ENCODE peak calls at places on chromosomes 16 and 17, in four cellular contexts. Z, B, Y and N are unnamed samples.

GRCh38 chr16:7315813-7316212 is 16.8 kb upstream of the RBFOX1 start:
- DNase-seq in Z (no peak), B (no peak), Y (no peak), N (no peak)

GRCh38 chr17:77266891-77267341 is 126.1 kb downstream of the SEC14L1 start:
- DNase-seq in Z (no peak), B (no peak), Y (peak), N (no peak)

GRCh38 chr16:57757326-57757786 is 21.8 kb downstream of the KATNB1 start:
- DNase-seq in Z (peak), B (peak), Y (peak), N (peak)

GRCh38 chr16:87499189-87499486 is 6.3 kb upstream of the ZCCHC14 start:
- DNase-seq in Z (peak), B (peak), Y (peak), N (no peak)

GRCh38 chr17:81254955-81255717 is 16.0 kb downstream of the NDUFAF8 start:
- DNase-seq in Z (no peak), B (peak), Y (peak), N (no peak)

GRCh38 chr17:29740017-29740416 is 117.3 kb upstream of the CORO6 start:
- DNase-seq in Z (no peak), B (no peak), Y (no peak), N (no peak)

GRCh38 chr17:76537288-76537577 is 276 bp downstream of the CYGB start:
- DNase-seq in Z (no peak), B (no peak), Y (peak), N (no peak)

GRCh38 chr16:50526796-50527195 is 21.4 kb upstream of the NKD1 start:
- DNase-seq in Z (no peak), B (no peak), Y (no peak), N (no peak)

GRCh38 chr16:31451681-31452351 is 7.5 kb upstream of the ARMC5 start:
- DNase-seq in Z (peak), B (peak), Y (peak), N (peak)

GRCh38 chr17:82349287-82349701 is 9.8 kb upstream of the TEX19 start:
- DNase-seq in Z (no peak), B (no peak), Y (peak), N (no peak)

GRCh38 chr17:82065638-82066303 is at the start of gene DUS1L:
- DNase-seq in Z (peak), B (peak), Y (peak), N (no peak)

GRCh38 chr16:75326333-75326732 is 74.9 kb upstream of the BCAR1 start:
- DNase-seq in Z (no peak), B (no peak), Y (no peak), N (no peak)

GRCh38 chr16:75265911-75266701 is 14.7 kb upstream of the BCAR1 start:
- DNase-seq in Z (peak), B (peak), Y (peak), N (peak)

GRCh38 chr16:57089406-57089805 is 3.0 kb upstream of the CPNE2 start:
- DNase-seq in Z (no peak), B (no peak), Y (no peak), N (no peak)

GRCh38 chr17:42067371-42068180 is 17.2 kb upstream of the C17orf113 start:
- DNase-seq in Z (no peak), B (peak), Y (peak), N (peak)

GRCh38 chr17:44113382-44113781 is 10.1 kb downstream of the HDAC5 start:
- DNase-seq in Z (no peak), B (no peak), Y (no peak), N (no peak)

GRCh38 chr17:6365187-6365943 is 69.6 kb downstream of the AIPL1 start:
- DNase-seq in Z (peak), B (peak), Y (peak), N (peak)

GRCh38 chr16:78893340-78893739 is 707.2 kb downstream of the MAF start:
- DNase-seq in Z (no peak), B (no peak), Y (no peak), N (no peak)

GRCh38 chr17:62898239-62898864 is 67.7 kb upstream of the TANC2 start:
- DNase-seq in Z (no peak), B (no peak), Y (peak), N (no peak)

GRCh38 chr16:28494141-28494851 is at the start of gene APOBR:
- DNase-seq in Z (no peak), B (no peak), Y (no peak), N (no peak)

DNA sequence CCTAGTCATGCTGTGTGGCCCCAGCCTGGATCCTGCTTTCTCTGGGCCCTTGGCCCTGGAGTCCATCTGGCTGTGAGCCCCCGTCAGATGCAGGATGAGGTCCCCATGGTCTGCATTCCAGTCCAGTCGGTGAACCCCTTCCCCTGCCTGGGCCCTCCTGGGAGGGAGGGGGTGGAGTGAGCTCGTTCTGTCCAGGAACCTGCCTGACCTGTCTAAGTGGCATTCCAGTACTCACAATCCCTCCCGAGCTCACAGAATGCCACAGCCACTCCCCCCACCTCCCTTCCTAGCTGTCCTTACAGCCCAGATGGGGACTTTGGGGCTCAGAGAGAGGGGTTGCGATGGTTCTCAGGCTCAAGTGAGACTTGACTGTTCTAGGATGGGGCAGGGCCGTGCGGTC is 15.5 kb downstream of the SPNS2 start:
- DNase-seq in Z (no peak), B (peak), Y (no peak), N (peak)
- H2AFZ ChIP-seq in Z (no peak), B (peak), Y (no peak), N (peak)

DNA sequence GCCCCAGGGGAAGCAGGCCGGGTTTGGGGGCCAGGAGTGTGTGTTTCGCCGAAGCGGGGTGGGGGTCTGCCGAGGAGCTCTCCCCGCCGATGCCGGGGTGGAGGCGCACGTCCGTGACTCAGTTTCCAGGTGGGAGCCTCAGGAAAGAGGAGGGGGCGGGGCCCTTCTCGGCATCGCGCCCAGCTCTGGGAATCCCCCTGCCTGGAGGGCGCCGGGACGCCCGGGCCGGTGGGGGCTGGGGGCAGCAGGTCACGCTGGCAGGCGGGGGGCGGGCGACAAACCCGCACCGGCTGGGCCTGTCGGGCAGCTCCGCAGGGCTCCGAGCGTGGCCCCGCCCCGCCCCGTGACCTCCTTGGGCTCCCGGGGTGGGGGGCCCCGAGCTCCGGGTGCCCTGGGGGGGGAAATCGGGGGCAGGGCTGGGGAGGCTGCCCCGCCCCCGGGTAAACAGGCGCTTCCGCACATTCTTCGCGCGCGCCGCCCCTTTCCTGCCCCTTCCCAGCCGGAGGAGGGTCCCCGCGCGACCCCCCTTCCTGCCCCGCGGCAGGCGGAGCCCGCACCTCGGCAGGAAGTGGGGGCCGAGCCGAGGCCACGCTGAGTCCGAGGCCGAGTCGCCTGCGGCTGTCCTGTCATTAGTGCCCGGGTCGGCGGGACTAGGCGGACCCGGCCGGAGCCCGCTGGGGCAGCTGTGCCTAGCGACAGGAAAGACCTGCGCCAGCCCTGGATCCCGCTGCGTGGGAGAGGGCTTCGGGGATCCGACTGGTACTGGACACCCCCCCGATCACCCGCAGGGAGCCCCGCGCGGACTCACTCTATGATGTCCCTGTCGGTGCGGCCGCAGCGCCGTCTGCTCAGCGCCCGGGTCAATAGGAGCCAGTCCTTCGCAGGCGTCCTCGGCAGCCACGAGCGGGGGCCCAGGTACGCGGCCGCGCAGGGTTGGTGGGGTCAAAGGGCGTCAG is 9.3 kb downstream of the RIPOR1 start:
- DNase-seq in Z (no peak), B (no peak), Y (peak), N (peak)
- TF ChIP-seq EZH2 in Z (no peak), B (no peak), Y (no peak), N (no peak)

DNA sequence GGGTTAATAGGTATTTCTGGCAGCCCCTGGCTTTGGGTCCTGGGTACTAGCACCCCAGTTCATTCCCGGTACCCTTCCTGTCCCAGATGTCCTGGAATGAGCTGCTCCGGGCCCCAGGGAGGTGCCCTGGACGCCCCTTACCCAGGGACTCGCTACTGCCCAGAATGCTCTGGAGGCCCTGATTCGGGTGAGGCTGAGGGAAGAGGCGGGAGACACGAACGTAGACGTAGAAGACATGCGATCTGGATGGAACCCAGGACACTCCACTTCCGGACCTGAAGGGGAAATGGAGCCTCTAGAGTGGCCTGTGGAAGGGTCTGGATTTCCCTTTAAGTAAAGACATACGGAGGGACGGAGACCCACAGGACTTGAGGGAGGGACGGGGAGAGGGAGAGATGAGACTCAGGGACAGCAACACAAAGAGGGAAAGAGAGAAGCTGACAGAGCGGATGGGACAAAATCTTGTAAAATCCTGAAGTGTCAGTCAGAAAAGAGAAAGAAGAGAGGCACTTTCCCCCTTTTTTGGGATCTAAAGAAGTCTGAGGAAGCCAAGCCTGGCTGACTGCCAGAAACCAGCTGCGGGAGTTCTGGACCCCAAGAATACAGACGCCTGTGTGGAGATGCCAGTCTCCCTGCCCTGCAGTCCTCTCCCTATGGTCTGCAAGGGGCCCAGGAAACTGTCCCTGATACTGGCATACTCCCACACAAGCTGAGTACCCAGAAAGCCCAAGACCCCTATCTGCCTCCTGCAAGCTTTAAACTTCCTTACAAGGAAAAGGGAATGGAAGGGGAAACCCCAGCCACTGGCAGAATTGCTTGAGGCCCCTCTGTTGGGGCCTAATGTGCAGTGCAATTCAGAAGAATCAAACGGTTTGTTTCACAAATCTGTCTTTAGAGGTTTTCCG is 1.0 kb upstream of the HOXB13 start:
- DNase-seq in Z (no peak), B (peak), Y (no peak), N (no peak)
- H2AFZ ChIP-seq in Z (no peak), B (peak), Y (no peak), N (no peak)

GRCh38 chr16:10828851-10829331 is 10.3 kb upstream of the TVP23A start:
- DNase-seq in Z (peak), B (peak), Y (peak), N (peak)
- TF ChIP-seq EZH2 in Z (no peak), B (no peak), Y (no peak), N (no peak)

GRCh38 chr16:4787068-4787467 is 1.1 kb downstream of the SEPTIN12 start:
- DNase-seq in Z (no peak), B (no peak), Y (no peak), N (no peak)
- H2AFZ ChIP-seq in Z (peak), B (no peak), Y (no peak), N (no peak)

DNA sequence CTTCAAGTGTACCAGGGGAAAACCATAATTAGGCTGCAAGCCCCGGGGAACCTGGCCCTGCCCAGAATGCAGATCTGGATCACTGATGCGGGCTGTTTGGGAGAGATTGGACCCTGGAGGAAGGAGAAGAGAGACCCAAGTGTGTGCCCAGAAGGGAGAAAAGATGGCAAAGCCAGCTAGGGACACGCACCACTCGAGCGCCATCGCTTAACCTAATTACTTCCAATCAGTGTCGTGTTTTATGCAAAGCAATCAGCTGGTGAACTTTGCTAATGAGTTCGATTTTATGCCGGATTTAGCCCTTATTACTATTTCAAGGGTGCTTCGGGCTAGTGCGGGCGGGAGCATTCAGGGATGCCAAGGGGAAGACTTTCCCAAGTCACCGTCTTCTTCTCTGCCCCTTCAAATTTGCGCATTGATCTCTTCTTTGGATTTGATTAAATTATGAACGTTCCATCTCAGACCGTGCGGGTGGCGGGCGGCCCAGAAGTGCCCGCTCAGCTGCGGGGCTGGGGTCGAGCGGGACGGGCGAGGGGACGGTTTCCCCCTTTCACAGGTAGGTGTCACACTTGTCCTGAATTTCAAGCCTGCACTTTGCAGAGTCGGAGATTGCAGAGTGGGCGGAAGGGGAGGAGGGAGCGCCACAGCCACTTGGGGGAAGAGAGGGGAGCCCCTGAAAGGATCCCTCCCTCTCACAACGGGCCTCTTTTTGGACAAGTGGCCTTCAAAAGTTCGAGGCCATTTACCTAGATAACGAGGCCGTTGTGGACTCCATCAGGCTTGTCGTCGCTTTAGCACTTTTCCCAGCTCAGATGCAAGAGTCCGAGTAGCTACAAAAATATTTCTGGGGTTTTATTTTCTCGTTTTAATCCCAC is 4.1 kb downstream of the IRX5 start:
- DNase-seq in Z (peak), B (no peak), Y (peak), N (no peak)
- TF ChIP-seq EZH2 in Z (no peak), B (peak), Y (no peak), N (no peak)

GRCh38 chr16:24776486-24777220 is 47.2 kb downstream of the TNRC6A start:
- DNase-seq in Z (no peak), B (no peak), Y (peak), N (no peak)

GRCh38 chr16:24784121-24784520 is 54.7 kb downstream of the TNRC6A start:
- DNase-seq in Z (no peak), B (no peak), Y (no peak), N (no peak)

GRCh38 chr16:24775455-24775854 is 46.0 kb downstream of the TNRC6A start:
- DNase-seq in Z (no peak), B (peak), Y (peak), N (no peak)

GRCh38 chr16:24778676-24779075 is 49.2 kb downstream of the TNRC6A start:
- DNase-seq in Z (no peak), B (no peak), Y (peak), N (no peak)

DNA sequence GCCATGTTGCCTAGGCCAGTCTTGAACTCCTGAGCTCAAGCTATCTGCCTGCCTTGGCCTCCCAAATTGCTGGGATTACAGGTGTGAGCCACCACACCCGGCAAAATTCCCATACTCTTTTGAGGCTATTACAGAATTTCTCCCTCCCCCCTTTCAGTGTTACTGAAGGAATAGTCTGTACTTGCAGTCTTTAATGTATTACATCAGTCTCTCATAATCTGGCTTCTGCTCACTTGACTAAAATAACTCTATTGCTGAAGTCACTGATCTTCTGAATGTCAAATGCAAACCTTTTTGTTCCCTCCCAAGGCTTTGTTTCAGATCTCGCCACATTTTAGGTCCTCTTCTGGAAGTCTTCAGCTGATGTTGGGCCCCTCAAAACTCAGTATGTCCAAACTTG is 51.8 kb downstream of the TNRC6A start:
- DNase-seq in Z (no peak), B (no peak), Y (no peak), N (no peak)
- H2AFZ ChIP-seq in Z (no peak), B (no peak), Y (no peak), N (no peak)